ENCODE peak calls at places on chromosomes 5 and 9, in four cellular contexts. B, N, S and H are unnamed samples.
A peak's percentile ranks its signal among the peaks of the same experiment; 100 is the strongest.

GRCh38 chr9:38486056-38486455 is 61.8 kb upstream of the IGFBPL1 start:
- DNase-seq in B (no peak), N (no peak), S (no peak), H (no peak)

GRCh38 chr5:128201065-128201926 is 117.7 kb downstream of the SLC12A2 start:
- DNase-seq in N (no peak), B (peak; percentile 41), S (peak; percentile 74), H (no peak)

GRCh38 chr5:43773032-43773830 is 170.3 kb downstream of the NNT start:
- DNase-seq in S (no peak), N (no peak), B (peak; percentile 10), H (peak; percentile 18)

GRCh38 chr5:176648467-176649194 is 1.3 kb downstream of the TSPAN17 start:
- DNase-seq in N (no peak), S (peak; percentile 83), B (no peak), H (no peak)

GRCh38 chr9:133788045-133788818 is 50.1 kb upstream of the SARDH start:
- DNase-seq in N (no peak), B (no peak), S (no peak), H (no peak)

GRCh38 chr5:5497132-5497748 is 74.8 kb downstream of the ICE1 start:
- DNase-seq in S (peak; percentile 65), B (no peak), N (no peak), H (peak; percentile 26)

GRCh38 chr9:20437466-20437865 is 184.8 kb downstream of the MLLT3 start:
- DNase-seq in N (no peak), B (no peak), S (no peak), H (no peak)

GRCh38 chr5:106418196-106418595 is 1252.5 kb downstream of the EFNA5 start:
- DNase-seq in S (no peak), B (no peak), N (no peak), H (no peak)

GRCh38 chr5:38783011-38783551 is 62.7 kb upstream of the OSMR start:
- DNase-seq in N (no peak), B (no peak), S (no peak), H (no peak)

GRCh38 chr9:89794918-89795317 is 190.1 kb downstream of the GADD45G start:
- DNase-seq in B (no peak), N (no peak), S (no peak), H (no peak)

GRCh38 chr9:125763373-125763772 is 16.2 kb downstream of the PBX3 start:
- DNase-seq in S (peak; percentile 8), B (no peak), N (no peak), H (no peak)

GRCh38 chr5:142551242-142552067 is 134.4 kb downstream of the FGF1 start:
- DNase-seq in S (no peak), B (peak; percentile 43), N (no peak), H (no peak)

GRCh38 chr5:125026900-125027731 is 280.7 kb upstream of the ZNF608 start:
- DNase-seq in N (no peak), S (no peak), B (no peak), H (no peak)

GRCh38 chr5:15365040-15365439 is 134.9 kb upstream of the FBXL7 start:
- DNase-seq in B (no peak), S (no peak), N (no peak), H (no peak)

GRCh38 chr9:38081356-38082108 is 12.5 kb upstream of the SHB start:
- DNase-seq in N (no peak), S (no peak), B (no peak), H (no peak)

GRCh38 chr9:86354882-86355399 is 731 bp upstream of the TUT7 start:
- DNase-seq in S (no peak), N (no peak), B (no peak), H (no peak)

GRCh38 chr5:3000631-3001030 is 249.2 kb upstream of the IRX2 start:
- DNase-seq in S (no peak), N (no peak), B (no peak), H (no peak)

GRCh38 chr9:126927419-126927818 is 12.8 kb downstream of the RALGPS1 start:
- DNase-seq in B (no peak), S (no peak), N (no peak), H (no peak)

GRCh38 chr5:73994963-73995362 is 369.0 kb downstream of the ARHGEF28 start:
- DNase-seq in B (no peak), S (no peak), N (no peak), H (no peak)

GRCh38 chr5:42908086-42908485 is 96.4 kb upstream of the SELENOP start:
- DNase-seq in N (no peak), B (no peak), S (no peak), H (no peak)

GRCh38 chr9:128636024-128636390 is 20.6 kb downstream of the DYNC2I2 start:
- DNase-seq in N (no peak), S (no peak), B (peak; percentile 41), H (no peak)

GRCh38 chr9:134968011-134968822 is 50.5 kb upstream of the FCN1 start:
- DNase-seq in B (no peak), N (no peak), S (no peak), H (no peak)

GRCh38 chr9:117413346-117414219 is 1.3 kb downstream of the ASTN2 start:
- DNase-seq in B (no peak), S (no peak), N (no peak), H (no peak)

GRCh38 chr5:66333192-66333591 is 189.1 kb downstream of the SREK1 start:
- DNase-seq in N (no peak), B (no peak), S (no peak), H (no peak)

GRCh38 chr5:66342316-66342715 is 198.2 kb downstream of the SREK1 start:
- DNase-seq in B (no peak), N (no peak), S (no peak), H (no peak)

GRCh38 chr5:66339896-66340295 is 195.8 kb downstream of the SREK1 start:
- DNase-seq in N (no peak), S (no peak), B (no peak), H (no peak)

GRCh38 chr5:66343370-66344071 is 199.4 kb downstream of the SREK1 start:
- DNase-seq in N (no peak), S (no peak), B (no peak), H (no peak)

GRCh38 chr5:66337827-66338226 is 193.7 kb downstream of the SREK1 start:
- DNase-seq in N (no peak), B (no peak), S (no peak), H (no peak)
- TF ChIP-seq EGR1 in N (no peak), B (no peak), S (no peak), H (no peak)

DNA sequence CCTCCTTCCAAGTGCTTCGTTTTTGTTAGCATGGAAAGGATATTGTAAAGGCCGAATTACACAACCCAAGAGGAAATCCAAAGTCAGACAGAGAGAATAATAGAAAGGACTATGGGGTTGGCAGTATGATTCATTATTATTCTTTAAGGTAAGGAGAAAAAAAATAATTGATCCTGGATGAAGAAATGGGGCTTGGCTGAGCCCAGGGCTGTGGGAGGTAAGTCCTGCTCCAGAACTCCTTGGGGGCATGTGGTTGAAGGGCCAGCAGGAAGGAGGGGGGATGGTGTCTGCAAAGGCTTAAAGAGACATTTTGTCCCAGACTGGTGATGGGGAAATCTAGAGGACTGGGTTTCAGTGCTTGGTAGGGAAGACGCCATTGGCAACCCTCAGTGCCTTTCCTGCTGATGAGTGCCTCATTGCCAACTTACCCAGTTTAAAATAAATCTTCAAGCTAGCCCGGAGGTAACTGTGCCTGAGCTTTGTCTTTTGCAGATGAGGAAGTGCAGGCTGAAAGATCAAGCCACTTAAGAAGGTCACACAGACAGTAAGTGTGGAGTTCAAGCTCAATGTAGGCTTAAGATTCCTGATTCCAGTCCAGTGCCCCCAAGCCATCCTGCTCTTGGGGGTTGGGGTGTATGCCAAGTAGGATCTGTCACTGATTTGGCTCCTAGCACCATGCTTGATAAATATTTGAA is 30.2 kb downstream of the FOXI1 start:
- DNase-seq in N (no peak), S (no peak), B (no peak), H (no peak)
- TF ChIP-seq JUND in N (no peak), S (no peak), B (no peak), H (no peak)

DNA sequence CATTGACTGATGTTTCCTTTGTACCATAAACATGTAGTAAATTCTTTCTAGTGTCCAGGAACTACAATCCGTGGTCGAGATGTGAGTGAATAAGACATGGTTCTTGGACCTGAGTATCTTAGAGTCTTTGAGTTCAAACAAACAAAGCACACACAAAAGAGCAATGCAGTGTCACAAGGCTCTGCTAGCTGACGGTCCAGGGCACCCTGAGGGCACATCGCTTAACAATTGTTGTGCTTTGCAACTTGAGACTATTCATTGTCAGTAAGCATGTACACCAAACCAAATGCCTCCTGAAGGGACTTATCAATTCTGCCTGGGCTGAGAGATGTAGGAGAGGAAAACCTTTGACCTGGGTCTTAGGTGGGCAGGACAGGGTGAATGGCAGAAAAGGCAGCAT is 84.8 kb downstream of the CAMK4 start:
- DNase-seq in S (no peak), B (peak; percentile 49), N (no peak), H (no peak)
- TF ChIP-seq EGR1 in S (no peak), B (no peak), N (no peak), H (no peak)

GRCh38 chr5:10291736-10292135 is 16.0 kb downstream of the CMBL start:
- DNase-seq in S (no peak), N (no peak), B (no peak), H (no peak)

GRCh38 chr5:10295619-10296326 is 11.9 kb downstream of the CMBL start:
- DNase-seq in B (no peak), N (no peak), S (no peak), H (no peak)

GRCh38 chr5:10289991-10290390 is 17.7 kb downstream of the CMBL start:
- DNase-seq in S (no peak), B (no peak), N (no peak), H (no peak)

GRCh38 chr5:10297646-10298204 is 10.0 kb downstream of the CMBL start:
- DNase-seq in B (no peak), S (no peak), N (no peak), H (no peak)

GRCh38 chr5:10293907-10294662 is 13.6 kb downstream of the CMBL start:
- DNase-seq in S (no peak), B (no peak), N (no peak), H (no peak)
- TF ChIP-seq JUND in S (no peak), B (no peak), N (no peak), H (no peak)

GRCh38 chr9:119811030-119811429 is 441.8 kb upstream of the BRINP1 start:
- DNase-seq in B (no peak), S (no peak), N (no peak), H (no peak)
- TF ChIP-seq EGR1 in B (no peak), S (no peak), N (no peak), H (no peak)